ENCODE peak calls at places on chromosomes 7 and 10, in four cellular contexts. V, I, D and X are unnamed samples.

GRCh38 chr7:3754488-3755365 is 453.7 kb downstream of the SDK1 start:
- DNase-seq in V (peak; percentile 56), I (no peak), D (no peak), X (peak; percentile 34)

GRCh38 chr7:70208236-70209063 is 610.2 kb downstream of the AUTS2 start:
- DNase-seq in V (no peak), I (no peak), D (peak; percentile 4), X (no peak)

GRCh38 chr10:44390585-44391072 is 5.7 kb upstream of the CXCL12 start:
- DNase-seq in V (no peak), I (peak; percentile 18), D (no peak), X (peak; percentile 66)

GRCh38 chr7:270351-270983 is 19.5 kb upstream of the FOXL3 start:
- DNase-seq in V (no peak), I (no peak), D (no peak), X (no peak)

GRCh38 chr7:157820796-157821195 is 484.0 kb downstream of the DNAJB6 start:
- DNase-seq in V (no peak), I (peak; percentile 60), D (no peak), X (no peak)

GRCh38 chr10:34644245-34644644 is 170.9 kb downstream of the PARD3 start:
- DNase-seq in V (no peak), I (no peak), D (no peak), X (no peak)

GRCh38 chr10:93224005-93224779 is 150.5 kb downstream of the CYP26A1 start:
- DNase-seq in V (no peak), I (no peak), D (peak; percentile 18), X (no peak)

GRCh38 chr7:7183833-7184463 is 1.6 kb downstream of the C1GALT1 start:
- DNase-seq in V (no peak), I (no peak), D (no peak), X (no peak)

GRCh38 chr7:43314379-43315158 is 202.1 kb downstream of the HECW1 start:
- DNase-seq in V (no peak), I (no peak), D (no peak), X (no peak)

GRCh38 chr10:59709472-59710125 is at the start of gene SLC16A9:
- DNase-seq in V (peak; percentile 11), I (peak; percentile 73), D (peak; percentile 36), X (peak; percentile 64)

GRCh38 chr10:107814865-107815487 is 650.5 kb upstream of the SORCS1 start:
- DNase-seq in V (peak; percentile 5), I (no peak), D (peak; percentile 39), X (peak; percentile 36)

GRCh38 chr10:115157357-115157756 is 64.2 kb downstream of the ATRNL1 start:
- DNase-seq in V (no peak), I (no peak), D (no peak), X (no peak)

GRCh38 chr10:34816067-34817002 is 1.2 kb upstream of the PARD3 start:
- DNase-seq in V (peak; percentile 30), I (no peak), D (peak; percentile 44), X (no peak)

GRCh38 chr7:140645166-140645565 is 4.6 kb upstream of the DENND2A start:
- DNase-seq in V (no peak), I (peak; percentile 46), D (peak; percentile 31), X (no peak)

GRCh38 chr7:88546808-88547207 is 212.7 kb upstream of the ZNF804B start:
- DNase-seq in V (no peak), I (no peak), D (peak; percentile 54), X (peak; percentile 31)

GRCh38 chr7:135527025-135527424 is 17.1 kb upstream of the CNOT4 start:
- DNase-seq in V (no peak), I (no peak), D (no peak), X (no peak)

GRCh38 chr7:43201912-43202311 is 89.5 kb downstream of the HECW1 start:
- DNase-seq in V (peak; percentile 77), I (no peak), D (no peak), X (no peak)

GRCh38 chr10:101889256-101890210 is 45.9 kb upstream of the KCNIP2 start:
- DNase-seq in V (peak; percentile 78), I (peak; percentile 71), D (peak; percentile 73), X (peak; percentile 61)

GRCh38 chr10:86945361-86946214 is 11.8 kb downstream of the MMRN2 start:
- DNase-seq in V (no peak), I (peak; percentile 51), D (peak; percentile 56), X (no peak)

GRCh38 chr10:86944031-86944419 is 13.4 kb downstream of the MMRN2 start:
- DNase-seq in V (no peak), I (no peak), D (no peak), X (no peak)

GRCh38 chr10:86944471-86944870 is 12.9 kb downstream of the MMRN2 start:
- DNase-seq in V (peak; percentile 20), I (no peak), D (no peak), X (no peak)

GRCh38 chr10:86944907-86945306 is 12.5 kb downstream of the MMRN2 start:
- DNase-seq in V (no peak), I (peak; percentile 38), D (no peak), X (no peak)

GRCh38 chr10:86946215-86947170 is 10.9 kb downstream of the MMRN2 start:
- DNase-seq in V (no peak), I (peak; percentile 67), D (no peak), X (no peak)
- H3K4me3 ChIP-seq in V (no peak overlapping the region), I (no peak overlapping the region), D (no peak overlapping the region), X (no peak overlapping the region)

DNA sequence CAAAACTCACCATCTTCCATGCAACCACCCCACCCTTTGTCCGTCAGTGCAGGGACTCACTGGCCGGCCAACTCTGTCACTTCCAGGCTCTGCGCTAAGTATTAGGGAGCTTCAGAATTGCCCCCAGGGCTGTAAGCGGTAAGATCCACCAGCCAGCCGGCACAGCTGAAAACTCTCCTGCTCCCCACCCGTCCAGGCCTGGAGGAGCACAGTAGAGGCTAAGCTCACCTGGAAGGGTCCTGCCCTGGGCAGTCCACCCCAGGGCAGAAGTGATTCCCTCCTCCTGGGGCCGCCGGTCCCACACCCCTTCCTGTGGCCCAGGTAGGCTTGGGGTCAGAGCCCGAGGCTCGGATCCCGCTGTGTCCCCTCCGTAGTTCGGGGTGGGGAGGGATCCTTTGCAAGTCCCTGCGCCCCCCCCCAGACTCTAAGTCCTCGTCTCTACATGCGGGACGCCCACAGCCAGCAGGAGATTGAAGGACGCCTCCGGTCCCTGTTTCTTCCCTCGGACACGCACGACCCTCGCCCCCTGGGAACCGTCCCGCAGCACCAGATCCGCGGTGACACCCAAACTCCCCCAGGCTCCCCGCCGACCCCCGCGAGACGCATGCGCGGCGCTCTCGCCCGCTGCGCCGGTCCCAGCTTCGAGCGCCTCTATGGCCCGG is 138.9 kb downstream of the ARHGAP22 start:
- DNase-seq in V (no peak), I (peak; percentile 45), D (no peak), X (no peak)
- H3K9me3 ChIP-seq in V (no peaks in the 10 kb centered on the region), I (no peaks in the 10 kb centered on the region), D (no peaks in the 10 kb centered on the region), X (no peaks in the 10 kb centered on the region)

DNA sequence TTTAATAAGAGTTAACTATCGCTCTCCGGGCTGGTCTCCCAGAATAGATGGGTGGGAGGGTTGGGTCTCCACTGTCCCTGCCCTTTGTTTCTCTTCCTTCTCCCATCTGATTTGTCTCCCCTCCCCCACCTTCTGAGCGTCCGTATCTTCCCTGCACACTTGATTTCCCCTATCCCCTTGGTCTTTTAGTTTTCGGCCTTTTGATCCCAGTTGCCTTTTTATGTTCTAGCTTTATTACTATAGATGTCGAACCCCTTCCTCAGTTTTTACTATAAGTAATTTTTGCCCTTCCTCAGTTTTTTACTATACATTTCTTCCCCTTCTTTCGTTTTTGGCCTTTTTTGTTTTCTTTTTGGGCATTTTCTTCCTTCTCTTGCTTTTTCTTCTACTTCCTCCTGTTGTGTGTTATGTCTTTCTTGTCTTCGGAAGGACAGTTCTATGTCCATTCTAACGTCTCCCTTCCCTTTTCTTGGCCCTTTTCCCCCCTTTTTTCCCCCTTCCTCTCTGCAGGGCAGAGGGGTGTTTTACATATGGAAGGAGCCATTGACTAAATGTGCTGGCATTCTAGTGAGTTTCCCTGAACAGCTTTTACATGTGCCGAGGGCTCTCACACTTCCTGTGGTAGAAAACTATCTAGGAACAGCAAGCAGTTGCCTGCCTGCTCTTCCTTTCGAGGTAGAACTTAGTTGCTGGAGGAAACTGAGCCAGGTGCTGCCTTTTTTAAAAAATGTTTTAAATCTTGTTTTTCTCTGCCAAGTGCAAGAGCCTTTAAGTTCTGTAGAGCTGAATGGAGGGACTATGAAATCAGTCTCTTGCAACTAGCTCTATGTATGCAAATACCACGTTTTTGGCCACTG is 2.8 kb downstream of the TET1 start:
- DNase-seq in V (peak; percentile 78), I (no peak), D (no peak), X (no peak)
- H3K4me3 ChIP-seq in V (peak overlapping the region; percentile 96), I (peak overlapping the region; percentile 67), D (no peak overlapping the region), X (peak overlapping the region; percentile 4)

GRCh38 chr7:77931841-77932240 is 133.3 kb downstream of the PHTF2 start:
- DNase-seq in V (no peak), I (no peak), D (no peak), X (no peak)
- H3K9me3 ChIP-seq in V (no peaks in the 10 kb centered on the region), I (no peaks in the 10 kb centered on the region), D (no peaks in the 10 kb centered on the region), X (no peaks in the 10 kb centered on the region)